ENCODE peak calls at places on chromosomes 3 and 15, in four cellular contexts. One of them, this sample, is unnamed.

GRCh38 chr3:143707848-143708247 is 140.4 kb downstream of the SLC9A9 start:
- DNase-seq in A549: peak; percentile 4
- DNase-seq in RWPE1: no peak
- DNase-seq in foreskin fibroblast: no peak
- DNase-seq in this sample: no peak

GRCh38 chr3:43327184-43327950 is 41.0 kb downstream of the SNRK start:
- DNase-seq in A549: no peak
- DNase-seq in RWPE1: no peak
- DNase-seq in foreskin fibroblast: peak; percentile 15
- DNase-seq in this sample: no peak

GRCh38 chr3:79405183-79405582 is 362.6 kb downstream of the ROBO1 start:
- DNase-seq in A549: no peak
- DNase-seq in RWPE1: no peak
- DNase-seq in foreskin fibroblast: no peak
- DNase-seq in this sample: no peak

GRCh38 chr3:52091566-52092290 is 35.4 kb upstream of the DUSP7 start:
- DNase-seq in A549: no peak
- DNase-seq in RWPE1: no peak
- DNase-seq in foreskin fibroblast: peak; percentile 58
- DNase-seq in this sample: no peak

GRCh38 chr3:172260381-172260780 is 187.9 kb downstream of the GHSR start:
- DNase-seq in A549: no peak
- DNase-seq in RWPE1: no peak
- DNase-seq in foreskin fibroblast: peak; percentile 61
- DNase-seq in this sample: no peak

GRCh38 chr3:21912656-21913055 is 161.6 kb upstream of the ZNF385D start:
- DNase-seq in A549: no peak
- DNase-seq in RWPE1: no peak
- DNase-seq in foreskin fibroblast: peak; percentile 69
- DNase-seq in this sample: no peak

GRCh38 chr3:99747915-99748314 is 69.7 kb upstream of the CMSS1 start:
- DNase-seq in A549: peak; percentile 11
- DNase-seq in RWPE1: peak; percentile 20
- DNase-seq in foreskin fibroblast: peak; percentile 84
- DNase-seq in this sample: no peak

GRCh38 chr3:87036671-87037070 is 45.7 kb upstream of the VGLL3 start:
- DNase-seq in A549: no peak
- DNase-seq in RWPE1: no peak
- DNase-seq in foreskin fibroblast: no peak
- DNase-seq in this sample: no peak

GRCh38 chr15:65916664-65917406 is 47.5 kb downstream of the RAB11A start:
- DNase-seq in A549: peak; percentile 76
- DNase-seq in RWPE1: peak; percentile 45
- DNase-seq in foreskin fibroblast: peak; percentile 84
- DNase-seq in this sample: peak; percentile 81

GRCh38 chr15:31383150-31383549 is 56.5 kb downstream of the KLF13 start:
- DNase-seq in A549: no peak
- DNase-seq in RWPE1: no peak
- DNase-seq in foreskin fibroblast: no peak
- DNase-seq in this sample: no peak

DNA sequence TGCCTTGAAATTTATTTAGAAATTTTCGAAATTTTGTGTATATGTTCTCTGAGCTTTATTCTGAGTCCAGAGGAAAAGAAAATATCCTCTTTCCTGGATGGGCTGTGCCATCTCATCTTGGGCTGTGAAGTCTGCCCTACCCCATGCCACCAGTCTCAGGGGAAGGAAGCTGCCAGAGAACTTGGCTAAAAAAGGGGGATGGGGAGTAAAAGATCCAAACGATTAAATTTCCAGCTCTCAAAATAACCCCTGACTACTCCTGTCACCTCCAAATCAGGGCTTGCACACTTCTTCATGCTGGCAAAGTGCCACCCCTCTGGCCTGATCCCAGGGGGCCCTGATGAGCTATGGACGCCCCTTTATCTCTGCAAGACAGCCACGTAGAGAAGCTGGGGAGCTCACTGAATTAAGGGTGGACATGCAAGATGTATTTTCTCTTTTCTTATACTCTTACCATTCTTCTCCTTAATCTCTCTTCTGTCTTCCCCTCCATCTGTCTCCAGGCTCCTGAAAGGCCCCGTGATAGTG is 1.2 kb upstream of the MLF1 start:
- DNase-seq in A549: no peak
- DNase-seq in RWPE1: no peak
- DNase-seq in foreskin fibroblast: no peak
- DNase-seq in this sample: no peak
- TF ChIP-seq CTCF in A549: no peak
- TF ChIP-seq CTCF in RWPE1: no peak
- TF ChIP-seq CTCF in foreskin fibroblast: no peak
- TF ChIP-seq CTCF in this sample: no peak

GRCh38 chr3:15241341-15241740 is 35.3 kb downstream of the CAPN7 start:
- DNase-seq in A549: peak; percentile 32
- DNase-seq in RWPE1: peak; percentile 8
- DNase-seq in foreskin fibroblast: no peak
- DNase-seq in this sample: peak; percentile 17
- TF ChIP-seq CTCF in A549: peak; percentile 23
- TF ChIP-seq CTCF in RWPE1: no peak
- TF ChIP-seq CTCF in foreskin fibroblast: peak; percentile 26
- TF ChIP-seq CTCF in this sample: peak; percentile 15

DNA sequence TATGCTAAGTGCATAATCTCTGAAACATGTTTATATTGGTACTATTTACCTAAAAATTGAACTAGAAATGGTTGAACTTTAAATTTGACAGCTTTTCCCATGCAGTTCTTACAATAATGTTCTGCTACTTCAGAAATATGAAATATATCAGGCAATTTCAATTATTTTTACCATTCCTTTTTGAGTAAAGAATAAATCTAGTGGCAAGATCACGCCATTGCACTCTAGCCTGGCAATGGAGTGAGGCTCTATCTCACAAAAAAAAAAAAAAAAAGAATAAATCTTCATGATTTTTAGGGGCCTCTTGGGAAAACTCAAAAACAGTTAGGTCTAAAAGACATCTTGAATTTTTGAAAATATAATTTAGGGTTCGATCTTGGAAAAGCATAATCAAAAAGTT is 10.6 kb upstream of the DNAAF4 start:
- DNase-seq in A549: no peak
- DNase-seq in RWPE1: no peak
- DNase-seq in foreskin fibroblast: peak; percentile 27
- DNase-seq in this sample: no peak
- TF ChIP-seq CTCF in A549: no peak
- TF ChIP-seq CTCF in RWPE1: peak; percentile 25
- TF ChIP-seq CTCF in foreskin fibroblast: no peak
- TF ChIP-seq CTCF in this sample: peak; percentile 47

DNA sequence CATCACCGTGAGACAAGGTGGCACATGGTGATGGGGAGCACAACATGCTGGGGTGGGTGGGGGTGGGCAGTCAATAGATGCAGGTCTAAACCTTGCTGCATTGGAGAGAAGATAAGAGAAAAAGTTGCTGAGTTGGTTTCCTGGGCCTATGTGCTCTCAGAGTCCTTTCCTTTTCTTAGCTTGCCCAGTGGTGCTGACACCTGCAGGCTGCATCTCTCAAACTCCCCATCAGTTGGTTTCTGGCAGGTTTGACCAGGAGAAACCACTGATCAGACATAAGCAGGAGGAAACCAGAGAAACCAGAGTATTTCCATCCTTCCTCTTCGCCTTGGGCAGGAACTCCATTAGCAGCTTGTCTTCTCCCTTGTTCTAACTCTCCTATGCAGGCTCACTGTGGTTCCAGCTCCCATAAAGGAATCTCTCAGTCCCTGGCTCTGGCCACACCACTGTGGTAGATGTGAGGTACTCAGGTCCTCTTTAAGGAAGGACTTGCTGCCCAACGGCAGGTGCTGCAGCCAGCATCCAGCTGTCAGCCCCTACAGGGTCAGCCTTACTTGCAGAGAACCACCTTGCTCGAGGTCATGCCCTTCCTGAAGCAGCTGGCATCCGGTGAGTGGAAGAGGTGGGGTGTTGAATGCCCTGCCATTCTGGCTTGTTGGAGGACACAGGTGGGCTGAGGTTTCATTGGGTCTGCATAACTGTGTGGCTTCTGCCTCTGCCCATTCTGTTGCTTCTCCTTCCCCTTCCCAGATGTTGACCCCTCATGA is 172.3 kb upstream of the ANKRD28 start:
- DNase-seq in A549: no peak
- DNase-seq in RWPE1: no peak
- DNase-seq in foreskin fibroblast: no peak
- DNase-seq in this sample: no peak
- TF ChIP-seq CTCF in A549: no peak
- TF ChIP-seq CTCF in RWPE1: no peak
- TF ChIP-seq CTCF in foreskin fibroblast: no peak
- TF ChIP-seq CTCF in this sample: no peak

DNA sequence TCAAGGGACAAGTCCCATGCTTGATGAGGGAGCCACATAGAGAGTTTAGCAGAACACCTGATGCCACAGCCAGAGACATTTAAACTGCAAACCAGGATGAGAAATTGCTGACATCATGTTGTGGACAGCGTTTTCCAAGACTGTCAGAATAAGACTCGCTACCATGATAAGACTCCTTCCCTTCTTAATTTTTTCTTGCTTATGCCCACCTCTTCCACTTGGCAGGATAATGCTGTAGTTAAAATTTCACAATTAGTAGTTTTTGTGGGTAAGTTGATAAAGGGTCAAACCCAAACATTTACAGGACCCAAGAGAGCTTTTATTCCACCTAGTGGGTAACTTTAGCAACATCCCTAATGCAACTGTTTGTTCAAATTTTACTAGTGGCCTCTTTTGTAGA is 3.0 kb upstream of the PIAS1 start:
- DNase-seq in A549: peak; percentile 47
- DNase-seq in RWPE1: no peak
- DNase-seq in foreskin fibroblast: no peak
- DNase-seq in this sample: no peak
- TF ChIP-seq CTCF in A549: peak; percentile 70
- TF ChIP-seq CTCF in RWPE1: no peak
- TF ChIP-seq CTCF in foreskin fibroblast: no peak
- TF ChIP-seq CTCF in this sample: no peak

DNA sequence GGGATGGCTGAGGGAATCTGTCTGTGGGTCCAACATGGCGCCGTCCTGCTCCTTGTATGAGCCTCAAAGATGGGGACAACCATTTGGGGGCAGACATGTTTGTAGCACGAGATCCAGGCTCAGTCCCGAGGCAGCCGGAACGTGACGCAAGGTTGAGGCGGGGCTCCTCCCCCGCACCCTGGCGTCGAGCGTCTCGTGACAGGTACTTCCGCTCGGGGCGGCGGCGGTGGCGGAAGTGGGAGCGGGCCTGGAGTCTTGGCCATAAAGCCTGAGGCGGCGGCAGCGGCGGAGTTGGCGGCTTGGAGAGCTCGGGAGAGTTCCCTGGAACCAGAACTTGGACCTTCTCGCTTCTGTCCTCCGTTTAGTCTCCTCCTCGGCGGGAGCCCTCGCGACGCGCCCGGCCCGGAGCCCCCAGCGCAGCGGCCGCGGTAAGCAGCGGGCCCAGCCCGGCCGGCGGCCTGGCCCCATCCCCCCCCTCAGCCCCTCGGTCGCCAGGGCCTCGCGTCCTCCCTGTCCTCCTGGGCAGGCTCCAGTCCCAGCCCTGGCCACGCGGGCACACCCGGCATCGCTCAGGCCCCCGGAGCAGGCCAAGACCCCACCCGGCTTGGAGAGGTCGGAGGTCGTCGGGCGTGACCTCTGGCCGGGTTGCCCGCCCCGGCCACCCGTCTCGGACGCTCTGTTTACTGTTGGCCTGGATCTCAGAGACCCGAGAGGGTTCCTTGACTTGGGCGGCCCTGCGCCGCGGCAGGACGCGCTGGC is at the start of gene RAB7A:
- DNase-seq in A549: peak; percentile 97
- DNase-seq in RWPE1: peak; percentile 96
- DNase-seq in foreskin fibroblast: peak; percentile 100
- DNase-seq in this sample: peak; percentile 94
- TF ChIP-seq CTCF in A549: no peak
- TF ChIP-seq CTCF in RWPE1: no peak
- TF ChIP-seq CTCF in foreskin fibroblast: no peak
- TF ChIP-seq CTCF in this sample: no peak